ENCODE peak calls at places on chromosomes 3 and 15, in four cellular contexts. S, D, G and Y are unnamed samples.

GRCh38 chr3:87246662-87247061 is 19.6 kb downstream of the CHMP2B start:
- DNase-seq in S (no peak), D (no peak), G (no peak), Y (no peak)

GRCh38 chr15:80401471-80401870 is 2.7 kb upstream of the ARNT2 start:
- DNase-seq in S (peak; percentile 34), D (no peak), G (no peak), Y (no peak)

GRCh38 chr15:41928637-41929620 is 35.1 kb upstream of the SPTBN5 start:
- DNase-seq in S (no peak), D (peak; percentile 23), G (no peak), Y (no peak)

GRCh38 chr3:174598885-174599439 is 260.2 kb upstream of the NAALADL2 start:
- DNase-seq in S (no peak), D (no peak), G (no peak), Y (no peak)

GRCh38 chr15:58568157-58568571 is 136.4 kb downstream of the LIPC start:
- DNase-seq in S (peak; percentile 91), D (no peak), G (no peak), Y (peak; percentile 59)

GRCh38 chr15:28981921-28982320 is 96.1 kb downstream of the APBA2 start:
- DNase-seq in S (peak; percentile 91), D (no peak), G (no peak), Y (no peak)

GRCh38 chr15:39153718-39154117 is 427.2 kb upstream of the THBS1 start:
- DNase-seq in S (no peak), D (no peak), G (peak; percentile 15), Y (peak; percentile 26)

GRCh38 chr3:171442184-171442583 is 18.0 kb downstream of the TNIK start:
- DNase-seq in S (no peak), D (no peak), G (no peak), Y (no peak)

GRCh38 chr15:74726774-74727164 is 1.4 kb upstream of the CYP1A1 start:
- DNase-seq in S (no peak), D (no peak), G (no peak), Y (no peak)

GRCh38 chr3:195012100-195012499 is 258.9 kb downstream of the XXYLT1 start:
- DNase-seq in S (no peak), D (no peak), G (no peak), Y (no peak)

GRCh38 chr3:24713516-24713915 is 218.9 kb upstream of the THRB start:
- DNase-seq in S (no peak), D (no peak), G (no peak), Y (no peak)

GRCh38 chr15:47431501-47431900 is 285.8 kb upstream of the SEMA6D start:
- DNase-seq in S (no peak), D (no peak), G (peak; percentile 97), Y (no peak)

GRCh38 chr15:38878946-38879345 is 314.3 kb upstream of the RASGRP1 start:
- DNase-seq in S (no peak), D (no peak), G (no peak), Y (no peak)

GRCh38 chr3:56801597-56802410 is at the start of gene ARHGEF3:
- DNase-seq in S (no peak), D (peak; percentile 91), G (peak; percentile 48), Y (peak; percentile 88)

GRCh38 chr3:194265505-194265892 is 85.6 kb downstream of the CPN2 start:
- DNase-seq in S (no peak), D (peak; percentile 87), G (peak; percentile 93), Y (peak; percentile 60)

GRCh38 chr3:179713643-179714090 is 60.8 kb downstream of the USP13 start:
- DNase-seq in S (no peak), D (no peak), G (peak; percentile 92), Y (no peak)

GRCh38 chr3:81550415-81550814 is 211.0 kb downstream of the GBE1 start:
- DNase-seq in S (no peak), D (no peak), G (peak; percentile 20), Y (no peak)

GRCh38 chr3:16392733-16393132 is 120.8 kb downstream of the RFTN1 start:
- DNase-seq in S (no peak), D (no peak), G (peak; percentile 80), Y (no peak)

GRCh38 chr3:185658504-185658912 is 72.4 kb downstream of the SENP2 start:
- DNase-seq in S (peak; percentile 95), D (no peak), G (peak; percentile 99), Y (peak; percentile 65)

GRCh38 chr15:54045397-54045796 is 67.2 kb downstream of the UNC13C start:
- DNase-seq in S (no peak), D (no peak), G (no peak), Y (no peak)

GRCh38 chr3:167406876-167407492 is 26.9 kb upstream of the ZBBX start:
- DNase-seq in S (no peak), D (no peak), G (peak; percentile 15), Y (peak; percentile 7)

GRCh38 chr15:82118040-82118439 is 72.2 kb upstream of the MEX3B start:
- DNase-seq in S (no peak), D (no peak), G (no peak), Y (no peak)

GRCh38 chr3:14440531-14441239 is 38.3 kb downstream of the SLC6A6 start:
- DNase-seq in S (no peak), D (no peak), G (peak; percentile 48), Y (no peak)

GRCh38 chr3:124429129-124429815 is 301.0 kb upstream of the UMPS start:
- DNase-seq in S (no peak), D (no peak), G (peak; percentile 53), Y (no peak)

GRCh38 chr15:31464216-31465082 is 137.8 kb downstream of the KLF13 start:
- DNase-seq in S (no peak), D (no peak), G (no peak), Y (no peak)

GRCh38 chr3:60755094-60755493 is 496.2 kb downstream of the FHIT start:
- DNase-seq in S (no peak), D (no peak), G (no peak), Y (no peak)

GRCh38 chr15:22917556-22917955 is 62.6 kb downstream of the CYFIP1 start:
- DNase-seq in S (no peak), D (no peak), G (no peak), Y (no peak)

GRCh38 chr3:125967156-125967555 is 1.8 kb upstream of the ROPN1B start:
- DNase-seq in S (no peak), D (no peak), G (no peak), Y (no peak)

GRCh38 chr3:150371741-150372254 is 36.3 kb upstream of the TSC22D2 start:
- DNase-seq in S (no peak), D (no peak), G (peak; percentile 99), Y (peak; percentile 44)
- TF ChIP-seq POLR2A in S (peak; percentile 17), D (no peak), G (peak; percentile 75), Y (peak; percentile 78)

DNA sequence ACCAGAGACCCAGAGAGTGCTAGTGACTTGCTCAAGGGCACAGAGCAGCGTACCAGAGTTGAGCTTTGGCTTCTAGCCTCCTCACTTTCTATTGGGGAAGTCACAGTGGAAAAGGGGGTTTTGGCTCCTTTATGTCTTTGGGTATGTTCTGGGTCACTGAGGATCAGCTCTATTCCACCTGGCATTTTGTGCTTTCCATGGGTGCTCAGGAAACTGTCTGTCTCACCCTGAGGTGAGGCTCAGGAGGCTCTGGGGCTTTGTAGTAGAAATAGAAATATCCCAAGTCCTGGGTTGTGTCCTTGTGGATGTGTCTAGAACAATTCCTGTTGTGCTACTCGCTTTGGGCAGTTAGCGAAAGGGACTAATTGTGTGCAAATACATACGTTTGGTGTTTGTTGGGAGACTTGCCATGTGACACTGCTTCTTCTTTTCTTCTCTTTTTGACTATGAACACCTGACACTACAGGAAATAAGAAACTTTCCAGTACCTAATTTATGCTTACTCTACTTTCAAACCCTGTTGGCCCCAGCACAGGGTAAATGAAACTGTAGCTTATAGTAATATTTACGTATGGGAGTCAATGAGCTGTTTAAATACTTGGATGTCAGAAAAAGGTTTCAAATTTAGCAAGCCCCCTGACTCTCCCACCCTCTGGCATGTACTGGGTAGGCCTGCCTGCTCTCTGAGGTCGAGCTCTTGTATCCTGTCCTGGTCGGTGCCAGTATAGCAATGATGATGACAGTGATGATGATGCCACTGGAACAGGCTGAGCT is 35.6 kb downstream of the SMAD3 start:
- DNase-seq in S (no peak), D (no peak), G (no peak), Y (no peak)
- H3K4me1 ChIP-seq in S (peaks cover 82% of the 10 kb centered on the region), D (peaks cover 26% of the 10 kb centered on the region), G (peaks cover 69% of the 10 kb centered on the region), Y (peaks cover 74% of the 10 kb centered on the region)

DNA sequence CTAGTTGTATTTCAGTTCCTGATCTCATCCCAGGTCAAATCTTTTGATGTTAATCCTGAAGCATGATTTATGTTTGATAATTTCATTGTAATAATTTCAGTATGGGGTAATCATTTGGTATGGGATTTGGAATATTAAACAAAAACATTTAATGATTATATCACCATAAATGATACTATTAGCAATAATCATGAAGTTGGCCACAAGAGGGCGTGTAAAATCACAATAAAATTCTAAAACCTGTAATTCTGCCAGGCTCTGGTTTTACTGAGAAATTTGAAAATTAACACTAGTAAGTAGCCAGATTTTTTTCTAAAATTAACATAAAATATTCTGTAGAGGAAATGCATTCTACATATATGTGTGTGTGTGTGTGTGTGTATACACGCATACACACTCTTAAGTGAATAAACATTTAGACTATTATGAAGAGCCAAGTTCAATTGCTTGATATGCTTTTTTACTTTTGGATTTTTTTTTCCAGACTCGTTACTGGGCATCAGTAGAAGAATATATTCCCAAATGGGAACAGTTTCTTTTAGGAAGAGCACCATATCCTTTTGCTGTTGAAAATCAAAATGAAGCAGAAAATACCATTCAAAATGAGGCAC is 40.5 kb downstream of the FEZF2 start:
- DNase-seq in S (no peak), D (no peak), G (peak; percentile 23), Y (no peak)
- TF ChIP-seq CTCF in S (peak; percentile 18), D (peak; percentile 20), G (peak; percentile 54), Y (peak; percentile 46)

GRCh38 chr3:4303187-4304123 is at the start of gene SETMAR:
- DNase-seq in S (peak; percentile 96), D (peak; percentile 92), G (peak; percentile 78), Y (peak; percentile 92)
- TF ChIP-seq POLR2A in S (peak; percentile 70), D (peak; percentile 62), G (peak; percentile 56), Y (peak; percentile 85)

GRCh38 chr3:38168151-38168987 is 3.0 kb downstream of the OXSR1 start:
- DNase-seq in S (no peak), D (no peak), G (peak; percentile 67), Y (no peak)
- H3K4me1 ChIP-seq in S (peaks cover 65% of the 10 kb centered on the region), D (peaks cover 10% of the 10 kb centered on the region), G (peaks cover 10% of the 10 kb centered on the region), Y (peaks cover 40% of the 10 kb centered on the region)

GRCh38 chr3:11563159-11563558 is 80.6 kb downstream of the VGLL4 start:
- DNase-seq in S (no peak), D (no peak), G (no peak), Y (no peak)

GRCh38 chr3:11564577-11565001 is 79.1 kb downstream of the VGLL4 start:
- DNase-seq in S (no peak), D (peak; percentile 24), G (no peak), Y (no peak)

GRCh38 chr3:11565072-11565471 is 78.6 kb downstream of the VGLL4 start:
- DNase-seq in S (no peak), D (peak; percentile 22), G (no peak), Y (no peak)

GRCh38 chr3:11562277-11562881 is 81.3 kb downstream of the VGLL4 start:
- DNase-seq in S (no peak), D (no peak), G (no peak), Y (no peak)

DNA sequence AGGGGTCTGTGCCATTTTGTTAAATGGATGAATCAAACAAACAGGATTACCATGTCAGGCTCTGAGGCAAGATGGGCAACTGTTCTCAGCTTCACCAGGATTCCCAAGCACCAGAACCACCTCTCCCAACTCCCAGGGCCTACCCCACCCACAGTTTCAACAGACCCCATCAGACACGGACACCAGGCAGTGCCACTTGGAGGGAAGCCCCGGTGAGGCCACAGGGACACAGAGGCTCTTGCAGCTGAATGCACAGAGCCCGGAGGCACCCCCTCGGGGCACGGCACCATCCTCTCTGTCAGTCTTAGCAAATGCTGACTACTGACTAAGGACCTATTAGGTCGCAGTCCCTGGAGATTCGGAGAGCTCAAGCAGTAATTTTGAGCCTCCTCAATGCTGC is 80.0 kb downstream of the VGLL4 start:
- DNase-seq in S (no peak), D (no peak), G (no peak), Y (no peak)
- TF ChIP-seq CTCF in S (no peak), D (no peak), G (no peak), Y (no peak)

GRCh38 chr3:196632033-196632751 is 7.3 kb upstream of the NRROS start:
- DNase-seq in S (no peak), D (peak; percentile 61), G (peak; percentile 52), Y (peak; percentile 87)
- TF ChIP-seq POLR2A in S (no peak), D (no peak), G (peak; percentile 47), Y (peak; percentile 77)